ENCODE peak calls at places on chromosomes 13 and 19, in six cellular contexts. One of them, this sample, is unnamed.

GRCh38 chr19:56125806-56126590 is 4.9 kb upstream of the ZNF787 start:
- DNase-seq in suprapubic skin: no peak
- DNase-seq in IMR-90: no peak
- DNase-seq in HCT116: no peak
- DNase-seq in heart left ventricle: no peak
- DNase-seq in A549: no peak
- DNase-seq in this sample: no peak

GRCh38 chr13:88257706-88258105 is 586.5 kb downstream of the SLITRK5 start:
- DNase-seq in heart left ventricle: no peak
- DNase-seq in suprapubic skin: no peak
- DNase-seq in A549: no peak
- DNase-seq in HCT116: no peak
- DNase-seq in IMR-90: no peak
- DNase-seq in this sample: no peak

GRCh38 chr13:94682229-94682628 is 30.1 kb downstream of the SOX21 start:
- DNase-seq in IMR-90: no peak
- DNase-seq in HCT116: no peak
- DNase-seq in A549: no peak
- DNase-seq in suprapubic skin: no peak
- DNase-seq in heart left ventricle: no peak
- DNase-seq in this sample: no peak

GRCh38 chr13:36673838-36674326 is at the start of gene SERTM1:
- DNase-seq in heart left ventricle: no peak
- DNase-seq in suprapubic skin: peak; percentile 63
- DNase-seq in HCT116: no peak
- DNase-seq in IMR-90: no peak
- DNase-seq in A549: no peak
- DNase-seq in this sample: no peak

GRCh38 chr19:5934779-5935472 is 20.9 kb downstream of the CAPS start:
- DNase-seq in IMR-90: peak; percentile 90
- DNase-seq in suprapubic skin: no peak
- DNase-seq in heart left ventricle: peak; percentile 53
- DNase-seq in HCT116: no peak
- DNase-seq in A549: no peak
- DNase-seq in this sample: no peak

GRCh38 chr13:44429311-44429710 is 55.7 kb downstream of the SERP2 start:
- DNase-seq in HCT116: no peak
- DNase-seq in IMR-90: no peak
- DNase-seq in heart left ventricle: no peak
- DNase-seq in suprapubic skin: no peak
- DNase-seq in A549: no peak
- DNase-seq in this sample: no peak

GRCh38 chr19:8491574-8491973 is 10.9 kb downstream of the PRAM1 start:
- DNase-seq in A549: no peak
- DNase-seq in HCT116: no peak
- DNase-seq in suprapubic skin: no peak
- DNase-seq in IMR-90: no peak
- DNase-seq in heart left ventricle: no peak
- DNase-seq in this sample: no peak

GRCh38 chr13:21668665-21669599 is 1.9 kb upstream of the FGF9 start:
- DNase-seq in IMR-90: peak; percentile 69
- DNase-seq in suprapubic skin: no peak
- DNase-seq in HCT116: no peak
- DNase-seq in heart left ventricle: peak; percentile 24
- DNase-seq in A549: no peak
- DNase-seq in this sample: no peak

GRCh38 chr19:40601061-40601973 is at the start of gene LTBP4:
- DNase-seq in heart left ventricle: peak; percentile 81
- DNase-seq in HCT116: no peak
- DNase-seq in IMR-90: no peak
- DNase-seq in suprapubic skin: no peak
- DNase-seq in A549: no peak
- DNase-seq in this sample: peak; percentile 90

GRCh38 chr19:15913830-15914229 is 16.0 kb upstream of the CYP4F2 start:
- DNase-seq in heart left ventricle: no peak
- DNase-seq in IMR-90: no peak
- DNase-seq in A549: no peak
- DNase-seq in suprapubic skin: no peak
- DNase-seq in HCT116: no peak
- DNase-seq in this sample: no peak

GRCh38 chr19:35585844-35586243 is at the start of gene PMIS2:
- DNase-seq in heart left ventricle: no peak
- DNase-seq in suprapubic skin: no peak
- DNase-seq in IMR-90: no peak
- DNase-seq in HCT116: no peak
- DNase-seq in A549: peak; percentile 60
- DNase-seq in this sample: no peak

GRCh38 chr13:33331962-33332361 is 46.4 kb upstream of the STARD13 start:
- DNase-seq in A549: no peak
- DNase-seq in suprapubic skin: no peak
- DNase-seq in HCT116: no peak
- DNase-seq in heart left ventricle: no peak
- DNase-seq in IMR-90: no peak
- DNase-seq in this sample: no peak

GRCh38 chr13:52356327-52356726 is 49.6 kb downstream of the THSD1 start:
- DNase-seq in A549: no peak
- DNase-seq in suprapubic skin: no peak
- DNase-seq in heart left ventricle: no peak
- DNase-seq in IMR-90: peak; percentile 57
- DNase-seq in HCT116: no peak
- DNase-seq in this sample: no peak

GRCh38 chr13:85212692-85213091 is 586.5 kb downstream of the SLITRK6 start:
- DNase-seq in heart left ventricle: no peak
- DNase-seq in IMR-90: no peak
- DNase-seq in A549: no peak
- DNase-seq in HCT116: no peak
- DNase-seq in suprapubic skin: no peak
- DNase-seq in this sample: no peak

GRCh38 chr19:31781542-31781941 is 432.3 kb upstream of the TSHZ3 start:
- DNase-seq in HCT116: no peak
- DNase-seq in IMR-90: no peak
- DNase-seq in A549: no peak
- DNase-seq in heart left ventricle: no peak
- DNase-seq in suprapubic skin: no peak
- DNase-seq in this sample: no peak

GRCh38 chr19:35977446-35978222 is 17.4 kb upstream of the SDHAF1 start:
- DNase-seq in HCT116: peak; percentile 45
- DNase-seq in suprapubic skin: no peak
- DNase-seq in heart left ventricle: no peak
- DNase-seq in IMR-90: no peak
- DNase-seq in A549: peak; percentile 66
- DNase-seq in this sample: no peak

GRCh38 chr19:10333758-10334339 is 520 bp upstream of the RAVER1 start:
- DNase-seq in heart left ventricle: no peak
- DNase-seq in IMR-90: no peak
- DNase-seq in A549: no peak
- DNase-seq in suprapubic skin: no peak
- DNase-seq in HCT116: no peak
- DNase-seq in this sample: no peak

GRCh38 chr19:10335149-10336053 is 2.1 kb upstream of the RAVER1 start:
- DNase-seq in heart left ventricle: no peak
- DNase-seq in A549: no peak
- DNase-seq in HCT116: no peak
- DNase-seq in suprapubic skin: no peak
- DNase-seq in IMR-90: no peak
- DNase-seq in this sample: no peak

GRCh38 chr19:10332965-10333757 is at the start of gene RAVER1:
- DNase-seq in suprapubic skin: peak; percentile 99
- DNase-seq in IMR-90: peak; percentile 97
- DNase-seq in A549: peak; percentile 88
- DNase-seq in heart left ventricle: peak; percentile 98
- DNase-seq in HCT116: peak; percentile 92
- DNase-seq in this sample: peak; percentile 97

GRCh38 chr19:10332158-10332964 is 968 bp downstream of the RAVER1 start:
- DNase-seq in A549: no peak
- DNase-seq in suprapubic skin: no peak
- DNase-seq in IMR-90: no peak
- DNase-seq in heart left ventricle: no peak
- DNase-seq in HCT116: no peak
- DNase-seq in this sample: no peak

GRCh38 chr19:10334340-10335148 is 1.2 kb upstream of the RAVER1 start:
- DNase-seq in IMR-90: peak; percentile 93
- DNase-seq in heart left ventricle: peak; percentile 95
- DNase-seq in HCT116: peak; percentile 93
- DNase-seq in suprapubic skin: peak; percentile 97
- DNase-seq in A549: peak; percentile 66
- DNase-seq in this sample: peak; percentile 99
- TF ChIP-seq POLR2A in IMR-90: peak; percentile 42
- TF ChIP-seq POLR2A in heart left ventricle: peak; percentile 74
- TF ChIP-seq POLR2A in HCT116: no peak
- TF ChIP-seq POLR2A in suprapubic skin: no peak
- TF ChIP-seq POLR2A in A549: peak; percentile 30
- TF ChIP-seq POLR2A in this sample: no peak

DNA sequence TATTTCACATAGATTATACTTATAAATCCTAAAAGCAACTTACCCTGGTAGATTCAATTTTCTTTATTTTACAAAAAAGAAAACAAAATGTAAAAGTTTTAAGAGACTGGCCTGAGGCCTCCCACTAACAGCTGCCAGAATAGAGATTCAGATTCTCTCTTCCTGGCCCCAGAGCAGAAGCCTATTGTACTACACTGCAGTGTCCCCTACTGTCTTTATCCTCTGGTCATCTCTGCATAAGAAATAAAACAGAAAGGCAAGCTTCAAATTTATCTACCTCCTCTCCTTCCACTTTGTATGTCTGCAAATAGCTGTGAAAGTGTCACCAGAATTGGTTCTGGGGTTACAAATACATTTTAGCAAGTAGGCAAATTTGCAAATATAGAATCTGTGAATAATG is 1004.1 kb upstream of the PCDH9 start:
- DNase-seq in suprapubic skin: no peak
- DNase-seq in A549: no peak
- DNase-seq in IMR-90: no peak
- DNase-seq in heart left ventricle: no peak
- DNase-seq in HCT116: no peak
- DNase-seq in this sample: no peak
- TF ChIP-seq CTCF in suprapubic skin: no peak
- TF ChIP-seq CTCF in A549: no peak
- TF ChIP-seq CTCF in IMR-90: no peak
- TF ChIP-seq CTCF in heart left ventricle: no peak
- TF ChIP-seq CTCF in HCT116: no peak
- TF ChIP-seq CTCF in this sample: no peak

DNA sequence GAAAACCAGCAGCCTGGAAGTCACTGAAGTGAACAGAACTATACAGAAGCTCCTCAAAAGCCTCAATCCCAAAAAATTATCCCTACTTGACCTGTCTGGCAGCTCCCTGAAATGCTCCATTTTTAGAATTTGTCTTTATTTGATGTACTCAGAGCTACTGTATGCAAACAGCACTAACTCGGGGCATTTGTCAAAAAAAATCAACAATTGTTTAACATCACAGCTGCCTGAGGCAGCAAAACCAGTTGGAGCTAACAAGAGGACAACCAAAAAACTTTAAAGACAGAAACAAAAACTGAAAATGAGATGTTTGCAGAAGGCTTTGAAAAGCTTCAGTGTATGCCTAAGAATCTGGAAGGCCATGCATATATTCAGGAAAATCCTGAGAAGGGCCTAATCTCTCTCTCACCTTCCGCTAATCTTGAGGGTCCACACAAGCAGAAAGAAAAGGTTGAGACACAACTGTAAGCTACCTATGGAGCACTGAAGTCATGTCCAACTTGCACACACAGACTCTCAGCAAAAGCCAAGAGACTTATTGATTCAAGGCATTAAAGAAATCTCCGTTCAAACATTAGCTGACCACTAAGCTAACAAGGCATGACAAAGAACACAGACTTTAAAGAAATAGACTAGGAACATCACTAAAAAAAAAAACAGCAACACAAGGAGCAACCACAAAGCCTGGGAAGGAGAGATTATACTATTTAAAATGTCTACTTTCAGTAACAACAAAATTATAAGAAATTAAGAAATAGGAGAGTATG is 16.1 kb downstream of the VWA8 start:
- DNase-seq in suprapubic skin: no peak
- DNase-seq in IMR-90: no peak
- DNase-seq in A549: no peak
- DNase-seq in HCT116: no peak
- DNase-seq in heart left ventricle: no peak
- DNase-seq in this sample: no peak
- H3K4me3 ChIP-seq in suprapubic skin: no peak overlapping the region
- H3K4me3 ChIP-seq in IMR-90: no peak overlapping the region
- H3K4me3 ChIP-seq in A549: no peak overlapping the region
- H3K4me3 ChIP-seq in HCT116: no peak overlapping the region
- H3K4me3 ChIP-seq in heart left ventricle: no peak overlapping the region
- H3K4me3 ChIP-seq in this sample: no peak overlapping the region

GRCh38 chr19:3186891-3187661 is 1.3 kb downstream of the NCLN start:
- DNase-seq in HCT116: no peak
- DNase-seq in suprapubic skin: no peak
- DNase-seq in heart left ventricle: no peak
- DNase-seq in IMR-90: no peak
- DNase-seq in A549: no peak
- DNase-seq in this sample: no peak

GRCh38 chr19:3184847-3185481 is 766 bp upstream of the NCLN start:
- DNase-seq in suprapubic skin: no peak
- DNase-seq in IMR-90: no peak
- DNase-seq in A549: peak; percentile 28
- DNase-seq in heart left ventricle: no peak
- DNase-seq in HCT116: no peak
- DNase-seq in this sample: no peak

GRCh38 chr19:3186377-3186688 is 603 bp downstream of the NCLN start:
- DNase-seq in suprapubic skin: no peak
- DNase-seq in heart left ventricle: no peak
- DNase-seq in HCT116: no peak
- DNase-seq in A549: no peak
- DNase-seq in IMR-90: no peak
- DNase-seq in this sample: no peak

GRCh38 chr19:3183721-3184641 is 1.7 kb upstream of the NCLN start:
- DNase-seq in HCT116: no peak
- DNase-seq in suprapubic skin: no peak
- DNase-seq in heart left ventricle: no peak
- DNase-seq in A549: no peak
- DNase-seq in IMR-90: no peak
- DNase-seq in this sample: no peak

GRCh38 chr19:3185482-3186376 is at the start of gene NCLN:
- DNase-seq in HCT116: peak; percentile 91
- DNase-seq in heart left ventricle: peak; percentile 95
- DNase-seq in IMR-90: peak; percentile 91
- DNase-seq in A549: peak; percentile 42
- DNase-seq in suprapubic skin: peak; percentile 96
- DNase-seq in this sample: peak; percentile 94
- TF ChIP-seq POLR2A in HCT116: no peak
- TF ChIP-seq POLR2A in heart left ventricle: peak; percentile 39
- TF ChIP-seq POLR2A in IMR-90: no peak
- TF ChIP-seq POLR2A in A549: peak; percentile 48
- TF ChIP-seq POLR2A in suprapubic skin: no peak
- TF ChIP-seq POLR2A in this sample: no peak

GRCh38 chr13:28679628-28680027 is 20.7 kb downstream of the POMP start:
- DNase-seq in suprapubic skin: no peak
- DNase-seq in IMR-90: peak; percentile 31
- DNase-seq in heart left ventricle: no peak
- DNase-seq in HCT116: no peak
- DNase-seq in A549: no peak
- DNase-seq in this sample: no peak
- TF ChIP-seq CTCF in suprapubic skin: no peak
- TF ChIP-seq CTCF in IMR-90: peak; percentile 53
- TF ChIP-seq CTCF in heart left ventricle: peak; percentile 37
- TF ChIP-seq CTCF in HCT116: peak; percentile 12
- TF ChIP-seq CTCF in A549: peak; percentile 45
- TF ChIP-seq CTCF in this sample: no peak

GRCh38 chr19:18415177-18415867 is 3.9 kb upstream of the SSBP4 start:
- DNase-seq in heart left ventricle: peak; percentile 91
- DNase-seq in HCT116: no peak
- DNase-seq in IMR-90: peak; percentile 66
- DNase-seq in suprapubic skin: peak; percentile 90
- DNase-seq in A549: no peak
- DNase-seq in this sample: peak; percentile 53
- H3K4me3 ChIP-seq in heart left ventricle: peak overlapping the region; percentile 37
- H3K4me3 ChIP-seq in HCT116: peak overlapping the region; percentile 53
- H3K4me3 ChIP-seq in IMR-90: peak overlapping the region; percentile 19
- H3K4me3 ChIP-seq in suprapubic skin: peak overlapping the region; percentile 6
- H3K4me3 ChIP-seq in A549: no peak overlapping the region
- H3K4me3 ChIP-seq in this sample: no peak overlapping the region

GRCh38 chr19:3881272-3882040 is 971 bp downstream of the ATCAY start:
- DNase-seq in heart left ventricle: no peak
- DNase-seq in IMR-90: no peak
- DNase-seq in A549: no peak
- DNase-seq in suprapubic skin: no peak
- DNase-seq in HCT116: no peak
- DNase-seq in this sample: no peak
- TF ChIP-seq POLR2A in heart left ventricle: no peak
- TF ChIP-seq POLR2A in IMR-90: no peak
- TF ChIP-seq POLR2A in A549: no peak
- TF ChIP-seq POLR2A in suprapubic skin: no peak
- TF ChIP-seq POLR2A in HCT116: no peak
- TF ChIP-seq POLR2A in this sample: no peak